ENCODE peak calls at places on chromosomes 11 and 22, in eight cellular contexts. One of them, this sample, is unnamed.

GRCh38 chr22:31734512-31734911 is 15.4 kb downstream of the PRR14L start:
- DNase-seq in foreskin fibroblast: peak
- DNase-seq in fibroblast of the aortic adventitia: peak
- DNase-seq in lower lobe of right lung: no peak
- DNase-seq in transverse colon: no peak
- DNase-seq in uterus: no peak
- DNase-seq in spleen: no peak
- DNase-seq in HFF-Myc: no peak
- DNase-seq in this sample: no peak

GRCh38 chr22:39309881-39310714 is 9.3 kb downstream of the RPL3 start:
- DNase-seq in foreskin fibroblast: peak
- DNase-seq in fibroblast of the aortic adventitia: peak
- DNase-seq in lower lobe of right lung: no peak
- DNase-seq in transverse colon: no peak
- DNase-seq in uterus: no peak
- DNase-seq in spleen: no peak
- DNase-seq in HFF-Myc: no peak
- DNase-seq in this sample: no peak

GRCh38 chr11:94910779-94911178 is 62.6 kb downstream of the CWC15 start:
- DNase-seq in foreskin fibroblast: peak
- DNase-seq in fibroblast of the aortic adventitia: peak
- DNase-seq in lower lobe of right lung: no peak
- DNase-seq in transverse colon: no peak
- DNase-seq in uterus: no peak
- DNase-seq in spleen: no peak
- DNase-seq in HFF-Myc: peak
- DNase-seq in this sample: peak

GRCh38 chr11:58739725-58740430 is 8.1 kb upstream of the GLYAT start:
- DNase-seq in foreskin fibroblast: no peak
- DNase-seq in fibroblast of the aortic adventitia: peak
- DNase-seq in lower lobe of right lung: no peak
- DNase-seq in transverse colon: no peak
- DNase-seq in uterus: no peak
- DNase-seq in spleen: no peak
- DNase-seq in HFF-Myc: no peak
- DNase-seq in this sample: peak

GRCh38 chr22:45328822-45329535 is 19.2 kb downstream of the FAM118A start:
- DNase-seq in foreskin fibroblast: peak
- DNase-seq in fibroblast of the aortic adventitia: no peak
- DNase-seq in lower lobe of right lung: no peak
- DNase-seq in transverse colon: no peak
- DNase-seq in uterus: no peak
- DNase-seq in spleen: no peak
- DNase-seq in HFF-Myc: no peak
- DNase-seq in this sample: no peak

GRCh38 chr22:33180371-33180770 is 122.2 kb upstream of the SYN3 start:
- DNase-seq in foreskin fibroblast: peak
- DNase-seq in fibroblast of the aortic adventitia: no peak
- DNase-seq in lower lobe of right lung: no peak
- DNase-seq in transverse colon: no peak
- DNase-seq in uterus: no peak
- DNase-seq in spleen: no peak
- DNase-seq in HFF-Myc: no peak
- DNase-seq in this sample: no peak

GRCh38 chr11:27497284-27497866 is 9.2 kb downstream of the LIN7C start:
- DNase-seq in foreskin fibroblast: no peak
- DNase-seq in fibroblast of the aortic adventitia: peak
- DNase-seq in lower lobe of right lung: no peak
- DNase-seq in transverse colon: no peak
- DNase-seq in uterus: no peak
- DNase-seq in spleen: no peak
- DNase-seq in HFF-Myc: no peak
- DNase-seq in this sample: no peak

GRCh38 chr11:128867277-128867676 is at the start of gene KCNJ1:
- DNase-seq in foreskin fibroblast: no peak
- DNase-seq in fibroblast of the aortic adventitia: no peak
- DNase-seq in lower lobe of right lung: no peak
- DNase-seq in transverse colon: no peak
- DNase-seq in uterus: no peak
- DNase-seq in spleen: peak
- DNase-seq in HFF-Myc: no peak
- DNase-seq in this sample: no peak

GRCh38 chr22:24117942-24118341 is 63.3 kb upstream of the SUSD2 start:
- DNase-seq in foreskin fibroblast: no peak
- DNase-seq in fibroblast of the aortic adventitia: no peak
- DNase-seq in lower lobe of right lung: no peak
- DNase-seq in transverse colon: no peak
- DNase-seq in uterus: no peak
- DNase-seq in spleen: no peak
- DNase-seq in HFF-Myc: no peak
- DNase-seq in this sample: no peak

GRCh38 chr11:34480339-34480738 is 33.3 kb downstream of the ELF5 start:
- DNase-seq in foreskin fibroblast: peak
- DNase-seq in fibroblast of the aortic adventitia: peak
- DNase-seq in lower lobe of right lung: no peak
- DNase-seq in transverse colon: no peak
- DNase-seq in uterus: no peak
- DNase-seq in spleen: no peak
- DNase-seq in HFF-Myc: no peak
- DNase-seq in this sample: no peak

GRCh38 chr11:26134481-26135355 is 197.2 kb upstream of the ANO3 start:
- DNase-seq in foreskin fibroblast: peak
- DNase-seq in fibroblast of the aortic adventitia: peak
- DNase-seq in lower lobe of right lung: no peak
- DNase-seq in transverse colon: no peak
- DNase-seq in uterus: no peak
- DNase-seq in spleen: no peak
- DNase-seq in HFF-Myc: no peak
- DNase-seq in this sample: no peak

GRCh38 chr22:36897611-36898010 is 15.8 kb upstream of the CSF2RB start:
- DNase-seq in foreskin fibroblast: no peak
- DNase-seq in fibroblast of the aortic adventitia: no peak
- DNase-seq in lower lobe of right lung: no peak
- DNase-seq in transverse colon: no peak
- DNase-seq in uterus: no peak
- DNase-seq in spleen: no peak
- DNase-seq in HFF-Myc: no peak
- DNase-seq in this sample: no peak

GRCh38 chr11:46122955-46123354 is 1.7 kb upstream of the PHF21A start:
- DNase-seq in foreskin fibroblast: peak
- DNase-seq in fibroblast of the aortic adventitia: peak
- DNase-seq in lower lobe of right lung: no peak
- DNase-seq in transverse colon: no peak
- DNase-seq in uterus: no peak
- DNase-seq in spleen: no peak
- DNase-seq in HFF-Myc: no peak
- DNase-seq in this sample: no peak

GRCh38 chr11:120707663-120708062 is 196.1 kb downstream of the GRIK4 start:
- DNase-seq in foreskin fibroblast: no peak
- DNase-seq in fibroblast of the aortic adventitia: no peak
- DNase-seq in lower lobe of right lung: no peak
- DNase-seq in transverse colon: no peak
- DNase-seq in uterus: no peak
- DNase-seq in spleen: no peak
- DNase-seq in HFF-Myc: no peak
- DNase-seq in this sample: no peak

GRCh38 chr22:49613108-49613507 is 214.6 kb downstream of the BRD1 start:
- DNase-seq in foreskin fibroblast: no peak
- DNase-seq in fibroblast of the aortic adventitia: no peak
- DNase-seq in lower lobe of right lung: no peak
- DNase-seq in transverse colon: no peak
- DNase-seq in uterus: no peak
- DNase-seq in spleen: peak
- DNase-seq in HFF-Myc: no peak
- DNase-seq in this sample: no peak

GRCh38 chr11:45607995-45608394 is 57.4 kb downstream of the CHST1 start:
- DNase-seq in foreskin fibroblast: no peak
- DNase-seq in fibroblast of the aortic adventitia: no peak
- DNase-seq in lower lobe of right lung: no peak
- DNase-seq in transverse colon: peak
- DNase-seq in uterus: no peak
- DNase-seq in spleen: no peak
- DNase-seq in HFF-Myc: no peak
- DNase-seq in this sample: no peak

GRCh38 chr11:18772211-18772610 is 19.4 kb downstream of the PTPN5 start:
- DNase-seq in foreskin fibroblast: peak
- DNase-seq in fibroblast of the aortic adventitia: peak
- DNase-seq in lower lobe of right lung: no peak
- DNase-seq in transverse colon: no peak
- DNase-seq in uterus: no peak
- DNase-seq in spleen: no peak
- DNase-seq in HFF-Myc: no peak
- DNase-seq in this sample: no peak

GRCh38 chr11:119373059-119373875 is 8.2 kb downstream of the USP2 start:
- DNase-seq in foreskin fibroblast: no peak
- DNase-seq in fibroblast of the aortic adventitia: no peak
- DNase-seq in lower lobe of right lung: no peak
- DNase-seq in transverse colon: no peak
- DNase-seq in uterus: peak
- DNase-seq in spleen: no peak
- DNase-seq in HFF-Myc: no peak
- DNase-seq in this sample: no peak

GRCh38 chr11:75474878-75475766 is 42.1 kb upstream of the KLHL35 start:
- DNase-seq in foreskin fibroblast: peak
- DNase-seq in fibroblast of the aortic adventitia: no peak
- DNase-seq in lower lobe of right lung: peak
- DNase-seq in transverse colon: peak
- DNase-seq in uterus: peak
- DNase-seq in spleen: peak
- DNase-seq in HFF-Myc: no peak
- DNase-seq in this sample: no peak

DNA sequence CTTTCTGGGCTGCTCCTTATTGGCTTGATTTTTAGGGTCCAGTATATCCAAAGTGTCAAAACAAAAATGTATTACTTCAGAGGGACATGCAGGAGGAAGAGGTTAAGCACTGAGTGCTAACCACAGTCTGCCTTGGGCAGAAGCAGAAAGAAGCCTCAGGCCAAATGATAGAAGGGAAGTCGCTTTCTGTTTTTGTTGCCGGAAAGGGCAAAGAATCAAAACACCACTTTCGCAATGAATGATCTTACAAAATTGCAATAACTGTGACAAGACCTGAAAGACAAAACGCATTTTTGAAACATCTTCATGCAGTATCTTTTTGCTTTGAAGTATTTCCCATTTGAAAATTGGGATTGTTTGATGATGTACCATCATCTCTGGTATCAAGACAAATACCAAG is 70.1 kb upstream of the PICALM start:
- DNase-seq in foreskin fibroblast: peak
- DNase-seq in fibroblast of the aortic adventitia: no peak
- DNase-seq in lower lobe of right lung: no peak
- DNase-seq in transverse colon: no peak
- DNase-seq in uterus: no peak
- DNase-seq in spleen: no peak
- DNase-seq in HFF-Myc: no peak
- DNase-seq in this sample: no peak
- H3K4me3 ChIP-seq in foreskin fibroblast: no peak
- H3K4me3 ChIP-seq in fibroblast of the aortic adventitia: no peak
- H3K4me3 ChIP-seq in lower lobe of right lung: no peak
- H3K4me3 ChIP-seq in transverse colon: no peak
- H3K4me3 ChIP-seq in uterus: no peak
- H3K4me3 ChIP-seq in spleen: no peak
- H3K4me3 ChIP-seq in HFF-Myc: no peak
- H3K4me3 ChIP-seq in this sample: no peak

DNA sequence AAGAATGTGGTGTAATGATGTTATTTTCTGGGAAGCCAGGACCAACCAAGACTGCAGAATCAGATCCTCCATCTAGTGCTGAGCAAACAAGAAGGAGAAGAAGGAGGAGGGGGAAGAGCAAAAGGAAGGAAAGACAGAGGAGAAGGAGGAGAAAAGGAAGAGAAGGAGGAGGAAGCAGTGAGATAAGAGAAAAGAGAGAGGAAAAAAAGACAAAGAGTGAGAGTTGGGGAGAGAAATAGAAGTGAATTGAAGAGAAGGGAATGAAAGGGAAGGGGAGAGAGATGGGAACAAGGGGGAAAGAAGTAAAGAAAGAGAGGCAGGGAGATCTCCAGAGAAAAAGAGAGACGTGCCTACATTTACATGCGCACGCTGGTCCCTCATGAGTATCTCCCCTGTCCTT is 153.5 kb downstream of the MN1 start:
- DNase-seq in foreskin fibroblast: no peak
- DNase-seq in fibroblast of the aortic adventitia: no peak
- DNase-seq in lower lobe of right lung: no peak
- DNase-seq in transverse colon: no peak
- DNase-seq in uterus: no peak
- DNase-seq in spleen: no peak
- DNase-seq in HFF-Myc: no peak
- DNase-seq in this sample: no peak
- H3K4me3 ChIP-seq in foreskin fibroblast: no peak
- H3K4me3 ChIP-seq in fibroblast of the aortic adventitia: no peak
- H3K4me3 ChIP-seq in lower lobe of right lung: no peak
- H3K4me3 ChIP-seq in transverse colon: no peak
- H3K4me3 ChIP-seq in uterus: no peak
- H3K4me3 ChIP-seq in spleen: no peak
- H3K4me3 ChIP-seq in HFF-Myc: no peak
- H3K4me3 ChIP-seq in this sample: no peak

GRCh38 chr11:698493-699115 is 3.0 kb downstream of the TMEM80 start:
- DNase-seq in foreskin fibroblast: no peak
- DNase-seq in fibroblast of the aortic adventitia: no peak
- DNase-seq in lower lobe of right lung: no peak
- DNase-seq in transverse colon: no peak
- DNase-seq in uterus: no peak
- DNase-seq in spleen: no peak
- DNase-seq in HFF-Myc: no peak
- DNase-seq in this sample: no peak

GRCh38 chr11:699753-700152 is 4.1 kb downstream of the TMEM80 start:
- DNase-seq in foreskin fibroblast: no peak
- DNase-seq in fibroblast of the aortic adventitia: no peak
- DNase-seq in lower lobe of right lung: no peak
- DNase-seq in transverse colon: no peak
- DNase-seq in uterus: no peak
- DNase-seq in spleen: no peak
- DNase-seq in HFF-Myc: no peak
- DNase-seq in this sample: no peak

GRCh38 chr11:697028-697491 is 1.4 kb downstream of the TMEM80 start:
- DNase-seq in foreskin fibroblast: peak
- DNase-seq in fibroblast of the aortic adventitia: peak
- DNase-seq in lower lobe of right lung: peak
- DNase-seq in transverse colon: no peak
- DNase-seq in uterus: no peak
- DNase-seq in spleen: no peak
- DNase-seq in HFF-Myc: no peak
- DNase-seq in this sample: peak

GRCh38 chr11:699116-699508 is 3.5 kb downstream of the TMEM80 start:
- DNase-seq in foreskin fibroblast: peak
- DNase-seq in fibroblast of the aortic adventitia: no peak
- DNase-seq in lower lobe of right lung: no peak
- DNase-seq in transverse colon: no peak
- DNase-seq in uterus: no peak
- DNase-seq in spleen: no peak
- DNase-seq in HFF-Myc: no peak
- DNase-seq in this sample: no peak

GRCh38 chr11:697811-698311 is 2.2 kb downstream of the TMEM80 start:
- DNase-seq in foreskin fibroblast: no peak
- DNase-seq in fibroblast of the aortic adventitia: peak
- DNase-seq in lower lobe of right lung: no peak
- DNase-seq in transverse colon: no peak
- DNase-seq in uterus: no peak
- DNase-seq in spleen: no peak
- DNase-seq in HFF-Myc: no peak
- DNase-seq in this sample: no peak
- H3K4me3 ChIP-seq in foreskin fibroblast: peak
- H3K4me3 ChIP-seq in fibroblast of the aortic adventitia: peak
- H3K4me3 ChIP-seq in lower lobe of right lung: no peak
- H3K4me3 ChIP-seq in transverse colon: no peak
- H3K4me3 ChIP-seq in uterus: no peak
- H3K4me3 ChIP-seq in spleen: no peak
- H3K4me3 ChIP-seq in HFF-Myc: no peak
- H3K4me3 ChIP-seq in this sample: no peak

GRCh38 chr11:12784987-12785386 is 110.8 kb downstream of the TEAD1 start:
- DNase-seq in foreskin fibroblast: no peak
- DNase-seq in fibroblast of the aortic adventitia: no peak
- DNase-seq in lower lobe of right lung: no peak
- DNase-seq in transverse colon: no peak
- DNase-seq in uterus: no peak
- DNase-seq in spleen: no peak
- DNase-seq in HFF-Myc: no peak
- DNase-seq in this sample: no peak
- H3K4me3 ChIP-seq in foreskin fibroblast: no peak
- H3K4me3 ChIP-seq in fibroblast of the aortic adventitia: no peak
- H3K4me3 ChIP-seq in lower lobe of right lung: no peak
- H3K4me3 ChIP-seq in transverse colon: no peak
- H3K4me3 ChIP-seq in uterus: no peak
- H3K4me3 ChIP-seq in spleen: no peak
- H3K4me3 ChIP-seq in HFF-Myc: no peak
- H3K4me3 ChIP-seq in this sample: no peak